ENCODE peak calls at places on chromosome 16, in five cellular contexts. U is GF-D8, O is heart left ventricle, V is fibroblast of lung, X is Karpas-422. I is an unnamed sample.

GRCh38 chr16:30004424-30004776 is 6.4 kb downstream of the DOC2A start:
- DNase-seq in U (no peak), V (no peak), X (no peak), O (peak; percentile 40), I (no peak)

GRCh38 chr16:35102780-35103403 is 1643.5 kb downstream of the TP53TG3F start:
- DNase-seq in O (no peak), X (peak; percentile 59), U (no peak), V (no peak), I (no peak)

GRCh38 chr16:86063696-86064405 is 164.9 kb downstream of the IRF8 start:
- DNase-seq in X (no peak), O (no peak), U (no peak), V (no peak), I (no peak)

GRCh38 chr16:31476305-31477219 is 4.6 kb downstream of the TGFB1I1 start:
- DNase-seq in O (peak; percentile 89), X (no peak), V (no peak), U (peak; percentile 43), I (no peak)

GRCh38 chr16:85162478-85163277 is 50.4 kb upstream of the CIBAR2 start:
- DNase-seq in U (no peak), V (peak; percentile 86), O (no peak), X (no peak), I (no peak)

GRCh38 chr16:6615661-6616060 is 717.0 kb upstream of the RBFOX1 start:
- DNase-seq in X (no peak), U (no peak), V (no peak), O (no peak), I (no peak)

GRCh38 chr16:30997887-30998711 is 12.3 kb downstream of the STX1B start:
- DNase-seq in U (no peak), X (no peak), O (no peak), V (peak; percentile 59), I (peak; percentile 48)

GRCh38 chr16:57591086-57591869 is 37.2 kb upstream of the ADGRG1 start:
- DNase-seq in O (peak; percentile 81), V (peak; percentile 69), X (peak; percentile 81), U (peak; percentile 20), I (peak; percentile 76)

GRCh38 chr16:87956169-87956770 is 5.0 kb downstream of the BANP start:
- DNase-seq in V (peak; percentile 77), O (peak; percentile 72), X (no peak), U (peak; percentile 46), I (peak; percentile 71)

GRCh38 chr16:66603537-66604375 is 748 bp upstream of the CMTM3 start:
- DNase-seq in X (peak; percentile 68), O (no peak), V (peak; percentile 56), U (peak; percentile 60), I (peak; percentile 62)

GRCh38 chr16:78709137-78709871 is 609.9 kb downstream of the WWOX start:
- DNase-seq in V (no peak), U (no peak), O (no peak), X (no peak), I (no peak)

GRCh38 chr16:30052671-30053372 is 12.7 kb upstream of the ALDOA start:
- DNase-seq in V (peak; percentile 88), X (peak; percentile 96), O (peak; percentile 96), U (peak; percentile 83), I (peak; percentile 93)

GRCh38 chr16:69839240-69839688 is 77.1 kb downstream of the WWP2 start:
- DNase-seq in U (no peak), O (no peak), V (no peak), X (no peak), I (no peak)

GRCh38 chr16:69087161-69087581 is 18.3 kb upstream of the HAS3 start:
- DNase-seq in U (peak; percentile 47), V (no peak), O (peak; percentile 30), X (peak; percentile 5), I (peak; percentile 11)

GRCh38 chr16:66801320-66802105 is at the start of gene TERB1:
- DNase-seq in O (no peak), X (no peak), U (no peak), V (no peak), I (no peak)

GRCh38 chr16:30569746-30570325 is 1.7 kb downstream of the ZNF688 start:
- DNase-seq in V (no peak), U (no peak), X (no peak), O (no peak), I (no peak)

GRCh38 chr16:54374136-54374535 is 87.5 kb upstream of the IRX3 start:
- DNase-seq in O (no peak), U (no peak), X (no peak), V (peak; percentile 38), I (no peak)

GRCh38 chr16:28538733-28539596 is at the start of gene NUPR1:
- DNase-seq in X (peak; percentile 29), U (no peak), O (peak; percentile 90), V (peak; percentile 99), I (peak; percentile 90)

GRCh38 chr16:67397812-67398545 is 4.7 kb upstream of the TPPP3 start:
- DNase-seq in V (no peak), U (no peak), X (peak; percentile 67), O (no peak), I (no peak)

GRCh38 chr16:78727536-78727935 is 628.1 kb downstream of the WWOX start:
- DNase-seq in V (no peak), U (no peak), O (no peak), X (no peak), I (no peak)

GRCh38 chr16:86577314-86577971 is 906 bp upstream of the FOXL1 start:
- DNase-seq in O (no peak), U (no peak), V (peak; percentile 93), X (no peak), I (peak; percentile 18)

GRCh38 chr16:90019543-90020259 is 445 bp upstream of the DBNDD1 start:
- DNase-seq in O (peak; percentile 64), V (peak; percentile 53), U (no peak), X (peak; percentile 68), I (no peak)

GRCh38 chr16:56833243-56833970 is 31.6 kb upstream of the SLC12A3 start:
- DNase-seq in U (no peak), X (no peak), V (no peak), O (no peak), I (no peak)

GRCh38 chr16:71746442-71747046 is 22.0 kb upstream of the PHLPP2 start:
- DNase-seq in V (peak; percentile 62), U (no peak), O (no peak), X (peak; percentile 83), I (peak; percentile 50)

GRCh38 chr16:57611184-57611583 is 17.2 kb upstream of the ADGRG1 start:
- DNase-seq in V (peak; percentile 62), O (no peak), X (no peak), U (no peak), I (no peak)

GRCh38 chr16:64445649-64446048 is 676.2 kb downstream of the CDH11 start:
- DNase-seq in U (no peak), V (no peak), O (no peak), X (peak; percentile 62), I (no peak)

GRCh38 chr16:4814542-4815173 is 12.2 kb upstream of the ROGDI start:
- DNase-seq in X (no peak), U (no peak), V (no peak), O (no peak), I (no peak)

GRCh38 chr16:69924777-69925191 is 26.4 kb upstream of the CLEC18A start:
- DNase-seq in V (peak; percentile 70), X (no peak), O (peak; percentile 81), U (no peak), I (peak; percentile 74)

GRCh38 chr16:30722443-30722842 is 23.5 kb downstream of the SRCAP start:
- DNase-seq in O (no peak), V (no peak), X (no peak), U (no peak), I (no peak)